ENCODE peak calls at places on chromosome 20, in four cellular contexts. L, U, Z and N are unnamed samples.

GRCh38 chr20:33014336-33015113 is 7.0 kb downstream of the BPIFB2 start:
- DNase-seq in L (no peak), Z (no peak), U (no peak), N (no peak)

GRCh38 chr20:53176133-53176532 is 204.0 kb downstream of the TSHZ2 start:
- DNase-seq in L (no peak), Z (no peak), U (no peak), N (no peak)

GRCh38 chr20:44747166-44748004 is 1.7 kb downstream of the KCNK15 start:
- DNase-seq in L (peak; percentile 72), Z (peak; percentile 92), U (peak; percentile 69), N (peak; percentile 92)

GRCh38 chr20:20487811-20488210 is 119.9 kb downstream of the INSM1 start:
- DNase-seq in L (peak; percentile 54), Z (no peak), U (peak; percentile 68), N (no peak)

GRCh38 chr20:54212226-54212625 is 4.3 kb downstream of the PFDN4 start:
- DNase-seq in L (peak; percentile 91), Z (no peak), U (peak; percentile 66), N (no peak)

GRCh38 chr20:47603260-47603659 is 101.6 kb downstream of the NCOA3 start:
- DNase-seq in Z (no peak), U (no peak), L (no peak), N (no peak)

GRCh38 chr20:59938221-59938620 is 1.9 kb downstream of the PPP1R3D start:
- DNase-seq in U (peak; percentile 35), Z (no peak), L (peak; percentile 74), N (no peak)

GRCh38 chr20:38805958-38806854 is 709 bp downstream of the PPP1R16B start:
- DNase-seq in U (no peak), Z (no peak), L (no peak), N (no peak)

GRCh38 chr20:10970109-10970508 is 296.3 kb upstream of the JAG1 start:
- DNase-seq in U (no peak), L (no peak), Z (no peak), N (no peak)

GRCh38 chr20:48846516-48847492 is 19.0 kb upstream of the PREX1 start:
- DNase-seq in U (no peak), L (no peak), Z (no peak), N (no peak)

GRCh38 chr20:4795394-4795793 is 73.7 kb downstream of the PRND start:
- DNase-seq in L (peak; percentile 56), U (peak; percentile 47), Z (no peak), N (no peak)

GRCh38 chr20:25863536-25864325 is 167.1 kb upstream of the ZNF337 start:
- DNase-seq in L (no peak), U (no peak), Z (no peak), N (peak; percentile 73)

GRCh38 chr20:35166242-35166830 is 5.5 kb upstream of the PROCR start:
- DNase-seq in Z (no peak), L (no peak), U (no peak), N (no peak)

GRCh38 chr20:50346372-50347347 is 156.0 kb downstream of the CEBPB start:
- DNase-seq in Z (peak; percentile 93), L (peak; percentile 89), U (peak; percentile 86), N (peak; percentile 65)

GRCh38 chr20:5845686-5846651 is 95.8 kb downstream of the SHLD1 start:
- DNase-seq in L (peak; percentile 55), Z (no peak), U (peak; percentile 62), N (no peak)

GRCh38 chr20:13260620-13261279 is 39.7 kb downstream of the ISM1 start:
- DNase-seq in Z (no peak), U (no peak), L (peak; percentile 13), N (no peak)

GRCh38 chr20:7113577-7114466 is 346.3 kb downstream of the BMP2 start:
- DNase-seq in L (peak; percentile 11), Z (no peak), U (peak; percentile 57), N (no peak)

GRCh38 chr20:25077610-25078169 is 4.3 kb downstream of the VSX1 start:
- DNase-seq in Z (no peak), L (peak; percentile 33), U (no peak), N (no peak)

GRCh38 chr20:37417857-37418501 is 72.0 kb downstream of the SRC start:
- DNase-seq in U (no peak), L (peak; percentile 49), Z (no peak), N (no peak)

GRCh38 chr20:25281541-25281991 is 33.7 kb downstream of the PYGB start:
- DNase-seq in U (no peak), L (no peak), Z (peak; percentile 53), N (peak; percentile 13)

GRCh38 chr20:37422791-37423286 is 76.9 kb downstream of the SRC start:
- DNase-seq in U (no peak), Z (no peak), L (no peak), N (no peak)

GRCh38 chr20:19254956-19255355 is 42.5 kb downstream of the SLC24A3 start:
- DNase-seq in U (no peak), Z (peak; percentile 21), L (peak; percentile 36), N (no peak)

DNA sequence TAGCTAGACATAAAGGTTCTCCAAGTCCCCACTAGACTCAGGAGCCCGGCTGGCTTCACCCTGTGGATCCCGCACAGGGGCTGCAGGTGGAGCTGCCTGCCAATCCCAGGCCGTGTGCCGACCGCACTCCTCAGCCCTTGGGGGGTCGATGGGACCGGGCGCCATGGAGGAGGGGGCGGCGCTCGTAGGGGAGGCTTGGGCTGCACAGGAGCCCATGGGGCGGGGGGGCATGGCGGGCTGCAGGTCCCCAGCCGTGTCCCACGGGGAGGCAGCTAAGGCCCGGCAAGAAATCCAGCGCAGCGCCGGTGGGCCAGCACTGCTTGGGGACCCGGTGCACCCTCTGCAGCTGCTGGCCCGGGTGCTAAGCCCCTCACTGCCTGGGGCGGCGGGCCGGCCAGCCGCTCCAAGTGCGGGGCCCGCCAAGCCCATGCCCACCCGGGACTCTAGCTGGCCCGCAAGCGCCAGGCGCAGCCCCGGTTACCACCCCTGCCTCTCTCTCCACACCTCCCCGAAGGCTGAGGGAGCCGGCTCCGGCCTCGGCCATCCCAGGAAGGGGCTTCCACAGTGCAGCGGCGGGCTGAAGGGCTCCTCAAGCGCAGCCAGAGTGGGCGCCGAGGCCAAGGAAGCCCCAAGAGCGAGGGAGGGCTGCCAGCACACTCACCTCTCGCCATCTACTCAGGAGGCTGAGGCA is 26.5 kb upstream of the ID1 start:
- DNase-seq in L (no peak), U (no peak), Z (no peak), N (no peak)
- TF ChIP-seq CTCF in L (no peak), U (no peak), Z (no peak), N (no peak)

DNA sequence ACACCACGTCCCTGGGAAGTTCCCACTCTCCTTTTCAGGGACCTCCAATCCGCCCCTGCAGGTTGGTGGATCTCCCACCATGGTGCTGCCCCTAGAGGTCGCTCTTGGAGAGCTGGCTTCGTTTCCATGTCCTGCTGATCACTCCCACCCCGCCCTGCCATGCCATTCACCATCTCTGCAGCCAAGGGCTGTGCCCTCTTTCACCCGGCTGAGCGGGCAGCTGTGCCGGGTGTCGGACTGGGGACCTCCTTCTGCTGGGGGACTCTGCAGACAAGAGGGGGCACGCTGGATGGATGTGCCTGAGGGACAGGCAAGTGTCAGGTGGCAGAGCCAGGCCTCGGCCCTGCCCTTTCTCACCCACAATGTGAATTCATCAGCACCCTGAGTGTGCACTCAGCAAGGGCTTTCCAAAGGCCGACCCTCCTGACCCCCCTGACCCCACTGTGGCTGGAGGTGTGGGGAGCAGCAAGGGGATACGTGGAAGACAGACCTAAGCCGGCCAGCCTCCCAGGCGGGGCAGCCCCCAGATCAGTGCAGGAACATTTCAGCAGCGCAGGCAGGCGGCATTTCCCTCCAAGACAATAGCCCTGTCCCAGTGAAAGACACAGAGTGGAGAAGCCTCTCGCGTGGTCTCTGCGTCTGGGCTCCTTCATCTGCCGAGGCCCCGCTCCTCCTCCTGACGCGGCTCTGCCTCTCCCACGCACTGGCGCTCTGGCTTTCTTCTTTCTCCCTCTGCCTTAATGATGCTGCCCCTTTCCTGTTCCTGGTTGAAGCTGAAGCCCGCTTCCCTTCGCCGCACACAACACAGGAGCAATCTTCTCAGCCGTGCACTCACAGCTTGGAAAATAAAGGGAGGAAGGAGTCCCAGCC is 347.2 kb downstream of the CDH4 start:
- DNase-seq in Z (no peak), L (no peak), U (no peak), N (no peak)
- TF ChIP-seq CTCF in Z (no peak), L (no peak), U (no peak), N (no peak)

DNA sequence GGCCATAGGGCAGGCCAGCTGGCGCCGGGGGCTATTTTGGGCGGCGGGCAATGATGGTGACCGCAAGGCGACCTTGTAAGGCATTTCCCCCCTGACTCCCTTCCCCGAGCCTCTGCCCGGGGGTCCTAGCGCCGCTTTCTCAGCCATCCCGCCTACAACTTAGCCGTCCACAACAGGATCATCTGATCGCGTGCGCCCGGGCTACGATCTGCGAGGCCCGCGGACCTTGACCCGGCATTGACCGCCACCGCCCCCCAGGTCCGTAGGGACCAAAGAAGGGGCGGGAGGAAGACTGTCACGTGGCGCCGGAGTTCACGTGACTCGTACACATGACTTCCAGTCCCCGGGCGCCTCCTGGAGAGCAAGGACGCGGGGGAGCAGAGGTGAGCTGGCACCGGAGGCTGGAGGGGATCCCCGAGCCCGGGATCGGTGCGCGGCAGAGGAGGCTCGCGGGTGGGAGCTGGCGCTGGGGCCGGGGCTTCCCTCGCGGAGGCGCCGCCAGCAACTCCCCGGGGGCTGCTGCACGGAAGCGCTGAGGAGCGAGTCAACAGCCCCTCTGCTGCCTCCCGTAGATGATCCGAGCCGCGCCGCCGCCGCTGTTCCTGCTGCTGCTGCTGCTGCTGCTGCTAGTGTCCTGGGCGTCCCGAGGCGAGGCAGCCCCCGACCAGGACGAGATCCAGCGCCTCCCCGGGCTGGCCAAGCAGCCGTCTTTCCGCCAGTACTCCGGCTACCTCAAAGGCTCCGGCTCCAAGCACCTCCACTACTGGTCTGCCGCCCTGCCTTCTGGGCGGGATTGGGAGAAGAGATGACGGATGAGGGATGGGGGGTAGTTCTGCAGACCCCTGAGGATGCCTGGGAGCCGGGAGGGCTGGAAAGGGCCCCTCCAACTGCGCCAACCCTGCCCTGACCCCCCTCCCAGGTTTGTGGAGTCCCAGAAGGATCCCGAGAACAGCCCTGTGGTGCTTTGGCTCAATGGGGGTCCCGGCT is at the start of the genes CTSA and NEURL2:
- DNase-seq in Z (peak; percentile 96), L (peak; percentile 92), U (peak; percentile 90), N (peak; percentile 94)
- TF ChIP-seq CTCF in Z (no peak), L (no peak), U (no peak), N (no peak)

DNA sequence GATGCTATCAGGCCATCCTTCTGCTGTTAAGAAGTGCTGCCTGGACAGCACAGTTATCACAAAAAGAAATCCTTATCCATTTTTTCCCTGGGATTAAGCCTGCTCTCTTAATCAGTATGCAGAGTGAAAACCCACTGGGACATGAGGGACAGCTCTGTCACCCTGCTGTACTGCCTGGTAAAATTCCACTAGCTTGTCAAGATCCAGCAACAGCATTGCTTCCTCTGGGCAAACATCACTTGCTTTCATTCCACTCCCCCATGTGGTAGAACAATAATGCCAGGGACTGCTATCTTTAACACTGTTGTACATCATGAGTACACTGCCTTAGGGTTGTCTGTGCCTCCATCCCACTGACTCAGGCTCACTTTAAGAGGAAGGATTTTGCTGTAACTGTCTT is 331.3 kb downstream of the KIF16B start:
- DNase-seq in L (no peak), Z (no peak), U (no peak), N (no peak)
- TF ChIP-seq CTCF in L (no peak), Z (no peak), U (no peak), N (no peak)

GRCh38 chr20:40811660-40812414 is 122.8 kb upstream of the MAFB start:
- DNase-seq in Z (no peak), U (no peak), L (no peak), N (no peak)
- TF ChIP-seq CTCF in Z (no peak), U (peak; percentile 26), L (peak; percentile 0), N (no peak)

GRCh38 chr20:675453-676314 is at the start of gene SCRT2:
- DNase-seq in U (peak; percentile 73), Z (peak; percentile 83), L (peak; percentile 68), N (peak; percentile 93)

GRCh38 chr20:671252-672030 is 4.2 kb downstream of the SCRT2 start:
- DNase-seq in Z (no peak), U (no peak), L (no peak), N (no peak)

GRCh38 chr20:674936-675452 is 608 bp downstream of the SCRT2 start:
- DNase-seq in U (no peak), Z (no peak), L (no peak), N (no peak)

GRCh38 chr20:673606-674005 is 2.0 kb downstream of the SCRT2 start:
- DNase-seq in U (no peak), L (no peak), Z (no peak), N (no peak)

GRCh38 chr20:672975-673604 is 2.5 kb downstream of the SCRT2 start:
- DNase-seq in L (no peak), Z (no peak), U (no peak), N (no peak)
- TF ChIP-seq CTCF in L (peak; percentile 21), Z (no peak), U (peak; percentile 21), N (no peak)